ENCODE peak calls at places on chromosomes 5 and 9, in nine cellular contexts. H is ascending aorta, O is GM06990, W is left ventricle myocardium inferior, G is adrenal gland, F is dorsolateral prefrontal cortex, S is tibial nerve, A is hepatocyte, D is HepG2. T is an unnamed sample. For H3K27me3, the result is how much of the 10 kb centered on the place peaks cover.

GRCh38 chr9:87122947-87123685 is 175.8 kb upstream of the GAS1 start:
- DNase-seq in H (no peak), O (no peak), W (no peak), G (no peak), F (no peak), S (no peak), A (peak), D (no peak), T (peak)

GRCh38 chr5:2303391-2304100 is 420.8 kb upstream of the IRX4 start:
- DNase-seq in H (peak), O (no peak), W (no peak), G (no peak), F (no peak), S (no peak), A (no peak), D (no peak), T (no peak)

GRCh38 chr5:178324481-178325310 is 92.1 kb upstream of the PHYKPL start:
- DNase-seq in H (no peak), O (peak), W (no peak), G (no peak), F (no peak), S (no peak), A (no peak), D (no peak), T (no peak)

GRCh38 chr5:158758666-158759065 is 341.1 kb downstream of the EBF1 start:
- DNase-seq in H (no peak), O (no peak), W (no peak), G (no peak), F (no peak), S (no peak), A (no peak), D (no peak), T (peak)

GRCh38 chr5:55896663-55897062 is 45.5 kb downstream of the IL31RA start:
- DNase-seq in H (no peak), O (no peak), W (no peak), G (no peak), F (no peak), S (no peak), A (no peak), D (no peak), T (no peak)

GRCh38 chr9:137277329-137278041 is at the start of gene TOR4A:
- DNase-seq in H (peak), O (peak), W (peak), G (peak), F (no peak), S (peak), A (peak), D (peak), T (peak)

GRCh38 chr5:36529142-36529541 is 77.3 kb upstream of the SLC1A3 start:
- DNase-seq in H (no peak), O (no peak), W (no peak), G (no peak), F (no peak), S (no peak), A (no peak), D (no peak), T (no peak)

GRCh38 chr9:98714833-98715232 is 6.1 kb upstream of the GABBR2 start:
- DNase-seq in H (no peak), O (no peak), W (no peak), G (no peak), F (no peak), S (no peak), A (no peak), D (no peak), T (no peak)

GRCh38 chr5:53425598-53426516 is 54.6 kb upstream of the FST start:
- DNase-seq in H (no peak), O (no peak), W (no peak), G (no peak), F (no peak), S (no peak), A (peak), D (peak), T (no peak)

GRCh38 chr9:79686381-79687130 is 114.8 kb downstream of the TLE4 start:
- DNase-seq in H (peak), O (no peak), W (no peak), G (peak), F (no peak), S (no peak), A (no peak), D (no peak), T (peak)

GRCh38 chr9:135340143-135340655 is 139.4 kb upstream of the PPP1R26 start:
- DNase-seq in H (no peak), O (no peak), W (no peak), G (no peak), F (no peak), S (no peak), A (no peak), D (no peak), T (no peak)

GRCh38 chr9:101486693-101487442 is 46.8 kb upstream of the RNF20 start:
- DNase-seq in H (peak), O (peak), W (peak), G (peak), F (peak), S (no peak), A (peak), D (no peak), T (no peak)

GRCh38 chr5:9015250-9015936 is 530.5 kb downstream of the SEMA5A start:
- DNase-seq in H (no peak), O (no peak), W (no peak), G (no peak), F (no peak), S (no peak), A (no peak), D (no peak), T (peak)

GRCh38 chr9:37471942-37472679 is 6.9 kb upstream of the ZBTB5 start:
- DNase-seq in H (no peak), O (no peak), W (no peak), G (no peak), F (no peak), S (no peak), A (peak), D (peak), T (peak)

GRCh38 chr5:138354926-138355378 is 2.5 kb downstream of the KDM3B start:
- DNase-seq in H (no peak), O (peak), W (no peak), G (no peak), F (no peak), S (no peak), A (peak), D (peak), T (peak)

GRCh38 chr5:178420424-178420823 is 169.8 kb downstream of the COL23A1 start:
- DNase-seq in H (no peak), O (no peak), W (no peak), G (no peak), F (no peak), S (no peak), A (no peak), D (no peak), T (no peak)

GRCh38 chr5:91031396-91031741 is 351.7 kb downstream of the ARRDC3 start:
- DNase-seq in H (no peak), O (no peak), W (no peak), G (no peak), F (no peak), S (no peak), A (peak), D (no peak), T (no peak)

GRCh38 chr9:34381323-34381722 is 4.6 kb upstream of the MYORG start:
- DNase-seq in H (no peak), O (no peak), W (no peak), G (no peak), F (no peak), S (no peak), A (peak), D (no peak), T (no peak)

GRCh38 chr5:32443145-32443540 is 1.4 kb downstream of the ZFR start:
- DNase-seq in H (no peak), O (no peak), W (no peak), G (no peak), F (no peak), S (no peak), A (peak), D (no peak), T (no peak)

GRCh38 chr9:106682420-106682819 is 180.5 kb upstream of the ZNF462 start:
- DNase-seq in H (no peak), O (no peak), W (no peak), G (no peak), F (no peak), S (no peak), A (no peak), D (no peak), T (no peak)

GRCh38 chr9:136052991-136053756 is 41.9 kb downstream of the NACC2 start:
- DNase-seq in H (no peak), O (no peak), W (no peak), G (no peak), F (no peak), S (no peak), A (no peak), D (peak), T (no peak)

GRCh38 chr5:62689599-62690368 is 111.2 kb downstream of the LRRC70 start:
- DNase-seq in H (no peak), O (peak), W (no peak), G (peak), F (no peak), S (no peak), A (no peak), D (no peak), T (no peak)

GRCh38 chr9:136370687-136371530 is 2.6 kb downstream of the CARD9 start:
- DNase-seq in H (no peak), O (no peak), W (no peak), G (no peak), F (no peak), S (no peak), A (no peak), D (no peak), T (no peak)

GRCh38 chr5:73901045-73901444 is 275.0 kb downstream of the ARHGEF28 start:
- DNase-seq in H (no peak), O (no peak), W (peak), G (peak), F (no peak), S (peak), A (peak), D (no peak), T (no peak)

GRCh38 chr5:73902327-73903051 is 276.5 kb downstream of the ARHGEF28 start:
- DNase-seq in H (no peak), O (peak), W (no peak), G (no peak), F (no peak), S (no peak), A (peak), D (peak), T (no peak)

GRCh38 chr5:73899916-73900315 is 273.9 kb downstream of the ARHGEF28 start:
- DNase-seq in H (no peak), O (no peak), W (no peak), G (no peak), F (no peak), S (no peak), A (no peak), D (no peak), T (no peak)

GRCh38 chr5:73900566-73900965 is 274.6 kb downstream of the ARHGEF28 start:
- DNase-seq in H (no peak), O (no peak), W (no peak), G (no peak), F (no peak), S (no peak), A (no peak), D (no peak), T (no peak)

DNA sequence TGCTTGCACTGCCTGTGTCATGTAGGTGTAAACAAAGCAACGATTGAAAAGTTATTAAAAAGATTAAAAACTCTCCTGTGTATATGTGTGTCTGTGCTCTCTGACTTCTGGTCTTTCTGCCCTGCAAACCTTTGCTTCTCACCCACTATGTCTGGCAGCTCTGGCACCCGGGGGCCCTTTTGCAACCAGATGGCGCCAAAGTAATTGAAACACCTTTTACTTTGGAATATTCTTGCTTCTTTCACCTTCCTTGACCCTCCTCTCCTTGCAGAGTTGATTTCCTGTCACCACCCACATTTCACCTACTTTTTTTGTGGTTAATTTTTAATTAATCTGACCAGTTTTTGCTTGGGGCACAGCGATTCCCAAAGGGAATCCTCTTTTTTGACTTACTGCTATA is 275.5 kb downstream of the ARHGEF28 start:
- DNase-seq in H (no peak), O (no peak), W (no peak), G (no peak), F (no peak), S (no peak), A (no peak), D (no peak), T (no peak)
- TF ChIP-seq CTCF in H (no peak), O (no peak), W (no peak), G (no peak), F (no peak), S (no peak), A (peak), D (no peak), T (peak)

GRCh38 chr5:115109840-115110239 is 59.9 kb downstream of the TRIM36 start:
- DNase-seq in H (no peak), O (no peak), W (no peak), G (no peak), F (no peak), S (no peak), A (no peak), D (no peak), T (no peak)

GRCh38 chr5:115109388-115109787 is 60.3 kb downstream of the TRIM36 start:
- DNase-seq in H (no peak), O (no peak), W (no peak), G (no peak), F (no peak), S (no peak), A (no peak), D (no peak), T (no peak)
- H3K27me3 ChIP-seq in H (under half), O (under half), W (half or more), G (under half), F (under half), S (under half), A (under half), D (under half), T (under half)

GRCh38 chr9:95515272-95516113 is 1.3 kb downstream of the PTCH1 start:
- DNase-seq in H (no peak), O (no peak), W (no peak), G (no peak), F (no peak), S (no peak), A (peak), D (no peak), T (no peak)

GRCh38 chr9:95518026-95518425 is 1.3 kb upstream of the PTCH1 start:
- DNase-seq in H (no peak), O (no peak), W (no peak), G (no peak), F (no peak), S (no peak), A (no peak), D (no peak), T (no peak)

GRCh38 chr9:95516221-95516735 is 493 bp downstream of the PTCH1 start:
- DNase-seq in H (peak), O (no peak), W (no peak), G (no peak), F (no peak), S (no peak), A (peak), D (no peak), T (no peak)

GRCh38 chr9:95517559-95517933 is 775 bp upstream of the PTCH1 start:
- DNase-seq in H (no peak), O (no peak), W (no peak), G (no peak), F (no peak), S (no peak), A (no peak), D (no peak), T (no peak)

DNA sequence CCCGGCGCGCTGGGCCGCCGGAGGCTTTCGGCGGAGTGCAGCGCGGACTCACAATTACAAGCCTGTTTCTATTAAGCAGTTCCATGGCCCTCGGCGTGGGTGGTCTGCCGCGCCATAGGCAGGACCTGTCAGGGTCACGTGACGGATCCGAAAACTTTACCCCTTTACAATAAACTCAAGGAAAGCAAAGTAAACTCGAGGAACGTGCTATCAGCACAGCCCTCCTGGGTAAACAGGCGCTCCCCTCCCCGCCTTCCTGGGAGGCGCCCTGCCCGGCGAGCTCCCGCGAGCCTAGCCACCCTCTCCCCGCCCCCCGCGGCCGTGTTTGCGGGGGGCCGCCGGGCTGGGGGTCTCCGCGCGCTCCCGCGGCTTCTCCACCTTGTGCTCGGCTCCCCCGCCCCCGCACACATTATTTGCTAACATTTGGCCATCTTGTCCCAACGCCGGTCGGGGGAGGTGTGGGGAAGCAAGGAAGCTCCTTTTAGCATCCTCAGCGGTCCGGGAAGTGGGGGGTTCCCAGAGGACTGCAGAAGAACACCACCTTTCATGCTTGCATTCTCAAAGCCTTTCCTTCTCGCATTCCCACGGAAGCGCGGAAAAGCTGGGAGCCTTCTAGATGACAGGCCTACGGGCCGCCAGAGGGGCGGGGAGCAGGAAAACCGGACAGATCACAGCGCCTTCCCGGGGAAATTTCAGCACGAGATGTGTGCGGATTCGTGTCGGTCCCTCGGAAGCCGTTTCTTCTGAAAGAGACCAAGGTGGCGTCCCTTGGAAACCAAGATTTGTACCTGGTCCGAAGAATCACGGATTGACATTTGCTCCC is at the start of gene PTCH1:
- DNase-seq in H (peak), O (no peak), W (peak), G (peak), F (no peak), S (peak), A (peak), D (no peak), T (no peak)
- H3K4me3 ChIP-seq in H (peak), O (peak), W (peak), G (no peak), F (peak), S (peak), A (peak), D (peak), T (peak)

DNA sequence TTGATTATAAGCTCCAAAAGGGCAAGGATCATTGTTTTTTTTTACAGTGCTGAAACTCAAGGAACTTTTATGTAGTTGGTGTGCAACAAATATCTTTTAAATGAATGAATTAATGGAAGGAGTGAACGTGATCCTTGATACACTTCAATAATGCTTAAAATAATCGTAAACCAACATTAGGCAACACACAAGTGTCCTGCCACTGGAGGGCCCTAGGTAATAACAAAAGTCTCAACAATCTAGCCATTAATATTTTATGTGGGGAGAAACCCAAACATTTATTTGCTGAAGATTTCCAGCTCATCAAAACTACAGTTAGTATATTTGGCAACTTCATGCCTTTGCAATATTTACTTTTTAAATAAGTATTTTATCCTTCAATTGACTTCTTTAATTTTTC is 309.0 kb upstream of the FBXL7 start:
- DNase-seq in H (no peak), O (no peak), W (no peak), G (no peak), F (no peak), S (no peak), A (no peak), D (no peak), T (no peak)
- TF ChIP-seq CTCF in H (no peak), O (no peak), W (peak), G (no peak), F (no peak), S (no peak), A (no peak), D (no peak), T (no peak)

GRCh38 chr5:174625591-174626365 is 98.6 kb upstream of the MSX2 start:
- DNase-seq in H (peak), O (no peak), W (no peak), G (peak), F (no peak), S (no peak), A (no peak), D (no peak), T (no peak)

GRCh38 chr5:174622067-174622466 is 102.3 kb upstream of the MSX2 start:
- DNase-seq in H (no peak), O (no peak), W (no peak), G (no peak), F (no peak), S (no peak), A (no peak), D (no peak), T (no peak)

GRCh38 chr5:174624754-174625506 is 99.5 kb upstream of the MSX2 start:
- DNase-seq in H (peak), O (no peak), W (no peak), G (no peak), F (no peak), S (no peak), A (peak), D (no peak), T (no peak)

GRCh38 chr5:174623438-174624019 is 100.9 kb upstream of the MSX2 start:
- DNase-seq in H (no peak), O (no peak), W (no peak), G (no peak), F (no peak), S (no peak), A (no peak), D (no peak), T (no peak)

DNA sequence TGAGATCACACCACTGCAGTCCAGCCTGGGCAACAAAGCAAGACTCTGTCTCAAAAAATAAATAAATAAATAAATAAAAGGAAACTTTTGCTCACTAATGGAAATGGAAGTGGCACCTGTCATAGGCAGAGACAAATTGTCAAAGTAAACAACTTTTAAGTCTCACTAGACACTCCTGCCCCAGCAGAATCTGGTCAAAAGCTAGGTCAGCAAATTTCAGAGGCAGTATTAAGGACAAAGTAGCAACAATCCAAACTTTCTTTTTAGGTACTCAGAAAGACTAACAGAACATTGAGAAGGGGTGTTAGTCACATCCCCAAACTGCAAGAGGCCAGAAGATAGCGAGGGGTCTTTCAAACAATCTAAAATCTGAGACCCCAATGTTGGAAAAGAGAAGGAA is 101.4 kb upstream of the MSX2 start:
- DNase-seq in H (no peak), O (no peak), W (no peak), G (no peak), F (no peak), S (no peak), A (no peak), D (no peak), T (no peak)
- H3K27me3 ChIP-seq in H (under half), O (under half), W (half or more), G (under half), F (under half), S (under half), A (under half), D (under half), T (under half)

GRCh38 chr9:131273146-131273545 is 3.2 kb downstream of the FAM78A start:
- DNase-seq in H (no peak), O (peak), W (peak), G (no peak), F (no peak), S (no peak), A (no peak), D (no peak), T (no peak)
- H3K4me3 ChIP-seq in H (peak), O (peak), W (peak), G (no peak), F (peak), S (peak), A (no peak), D (no peak), T (no peak)

GRCh38 chr9:127537792-127538191 is 74.3 kb upstream of the STXBP1 start:
- DNase-seq in H (no peak), O (no peak), W (no peak), G (no peak), F (no peak), S (no peak), A (no peak), D (no peak), T (no peak)
- TF ChIP-seq CTCF in H (no peak), O (peak), W (peak), G (no peak), F (no peak), S (no peak), A (peak), D (peak), T (peak)

GRCh38 chr5:72130342-72130741 is 23.1 kb downstream of the MAP1B start:
- DNase-seq in H (no peak), O (no peak), W (no peak), G (no peak), F (no peak), S (no peak), A (no peak), D (no peak), T (peak)
- H3K27me3 ChIP-seq in H (under half), O (under half), W (under half), G (under half), F (under half), S (under half), A (under half), D (under half), T (under half)

GRCh38 chr5:135391123-135391868 is 7.7 kb downstream of the MACROH2A1 start:
- DNase-seq in H (no peak), O (no peak), W (no peak), G (no peak), F (no peak), S (no peak), A (no peak), D (peak), T (peak)
- H3K4me3 ChIP-seq in H (no peak), O (no peak), W (no peak), G (no peak), F (no peak), S (no peak), A (no peak), D (no peak), T (no peak)

GRCh38 chr5:155260798-155261197 is 247.2 kb downstream of the KIF4B start:
- DNase-seq in H (no peak), O (peak), W (no peak), G (no peak), F (peak), S (no peak), A (peak), D (peak), T (no peak)
- TF ChIP-seq CTCF in H (no peak), O (peak), W (peak), G (no peak), F (no peak), S (no peak), A (peak), D (peak), T (no peak)